ENCODE peak calls at places on chromosomes 4 and X, in nine cellular contexts. K is posterior vena cava, P is GM19239, E is Caco-2, U is NCI-H774, L is epithelial cell of esophagus, V is NCI-H345, R is iris pigment epithelial cell, B is HT-29. Y is an unnamed sample.

GRCh38 chrX:13938766-13939530 is 90.7 kb downstream of the GEMIN8 start:
- DNase-seq in K (no peak), P (no peak), E (no peak), U (no peak), L (peak), V (no peak), R (no peak), B (no peak), Y (no peak)

GRCh38 chr4:92012899-92013867 is 290.6 kb upstream of the GRID2 start:
- DNase-seq in K (no peak), P (no peak), E (peak), U (no peak), L (peak), V (no peak), R (no peak), B (no peak), Y (no peak)

GRCh38 chr4:11393551-11393950 is 35.1 kb downstream of the HS3ST1 start:
- DNase-seq in K (no peak), P (no peak), E (no peak), U (no peak), L (no peak), V (no peak), R (no peak), B (no peak), Y (no peak)

GRCh38 chrX:123340691-123341090 is 156.6 kb downstream of the GRIA3 start:
- DNase-seq in K (no peak), P (no peak), E (no peak), U (no peak), L (peak), V (no peak), R (no peak), B (no peak), Y (no peak)

GRCh38 chr4:98928131-98928504 is 815 bp downstream of the EIF4E start:
- DNase-seq in K (peak), P (peak), E (peak), U (no peak), L (peak), V (peak), R (peak), B (peak), Y (peak)

GRCh38 chrX:53483838-53484420 is 49.8 kb upstream of the HSD17B10 start:
- DNase-seq in K (no peak), P (no peak), E (no peak), U (no peak), L (peak), V (no peak), R (peak), B (no peak), Y (no peak)

GRCh38 chrX:70479970-70480659 is 35.5 kb downstream of the DLG3 start:
- DNase-seq in K (no peak), P (no peak), E (no peak), U (no peak), L (peak), V (peak), R (peak), B (peak), Y (no peak)

GRCh38 chr4:37685211-37685725 is 908 bp downstream of the RELL1 start:
- DNase-seq in K (no peak), P (no peak), E (no peak), U (no peak), L (peak), V (no peak), R (peak), B (peak), Y (no peak)

GRCh38 chr4:123618606-123619005 is 222.0 kb downstream of the SPRY1 start:
- DNase-seq in K (no peak), P (no peak), E (peak), U (no peak), L (no peak), V (no peak), R (no peak), B (no peak), Y (no peak)

GRCh38 chrX:107454302-107454701 is 4.8 kb downstream of the FRMPD3 start:
- DNase-seq in K (no peak), P (no peak), E (no peak), U (no peak), L (peak), V (no peak), R (peak), B (peak), Y (no peak)

GRCh38 chr4:89031272-89031671 is 25.7 kb downstream of the FAM13A start:
- DNase-seq in K (no peak), P (no peak), E (no peak), U (no peak), L (no peak), V (no peak), R (no peak), B (no peak), Y (no peak)

GRCh38 chr4:828641-829271 is 2.8 kb upstream of the CPLX1 start:
- DNase-seq in K (peak), P (no peak), E (no peak), U (no peak), L (no peak), V (no peak), R (no peak), B (peak), Y (no peak)

GRCh38 chr4:159764343-159764952 is 661.6 kb downstream of the RAPGEF2 start:
- DNase-seq in K (no peak), P (peak), E (peak), U (no peak), L (peak), V (peak), R (peak), B (peak), Y (no peak)

GRCh38 chr4:55269970-55270369 is 76.1 kb upstream of the SRD5A3 start:
- DNase-seq in K (no peak), P (no peak), E (no peak), U (no peak), L (no peak), V (peak), R (no peak), B (no peak), Y (no peak)

Y was measured in sciatic nerve.